ENCODE peak calls at places on chromosome 18, in ten cellular contexts. G is NCI-H510A; N is CD4-positive, alpha-beta T cell; H is hypothalamus; B is Caki2; E is T-cell; P is GM23248; Z is occipital lobe; T is BJ; O is HTR-8/SVneo. V is an unnamed sample.

GRCh38 chr18:75489493-75490190 is 62.1 kb upstream of the SMIM21 start:
- DNase-seq in N (no peak), E (no peak), G (no peak), Z (no peak), T (peak; percentile 89), H (no peak), O (peak; percentile 20), P (peak; percentile 96), B (peak; percentile 54), V (peak; percentile 74)

GRCh38 chr18:49250819-49251388 is 209.5 kb downstream of the DYM start:
- DNase-seq in B (peak; percentile 6), O (no peak), G (no peak), E (no peak), P (peak; percentile 40), Z (no peak), N (no peak), T (no peak), H (no peak), V (no peak)

GRCh38 chr18:13270279-13270911 is 51.8 kb downstream of the LDLRAD4 start:
- DNase-seq in T (no peak), B (no peak), E (no peak), Z (no peak), H (no peak), N (no peak), G (no peak), P (no peak), O (no peak), V (no peak)

GRCh38 chr18:77086034-77086433 is 46.5 kb downstream of the MBP start:
- DNase-seq in G (no peak), P (peak; percentile 92), E (no peak), T (peak; percentile 76), B (no peak), H (no peak), N (no peak), Z (no peak), O (no peak), V (no peak)

GRCh38 chr18:26747131-26747475 is 118.4 kb downstream of the AQP4 start:
- DNase-seq in H (no peak), E (no peak), B (peak; percentile 32), O (no peak), P (peak; percentile 61), T (no peak), N (no peak), G (no peak), Z (no peak), V (no peak)

GRCh38 chr18:39455300-39455699 is 1889.7 kb upstream of the CELF4 start:
- DNase-seq in H (no peak), G (no peak), P (peak; percentile 87), B (peak; percentile 76), N (no peak), O (no peak), E (no peak), T (no peak), Z (no peak), V (peak; percentile 85)

GRCh38 chr18:50494569-50494968 is 65.3 kb upstream of the MAPK4 start:
- DNase-seq in N (no peak), G (no peak), Z (no peak), B (no peak), O (no peak), E (no peak), P (no peak), H (no peak), T (no peak), V (no peak)

GRCh38 chr18:67282796-67283195 is 233.7 kb downstream of the DSEL start:
- DNase-seq in E (no peak), H (no peak), O (no peak), T (peak; percentile 36), G (no peak), B (no peak), N (no peak), P (peak; percentile 32), Z (no peak), V (no peak)

GRCh38 chr18:39039828-39040227 is 1474.2 kb upstream of the CELF4 start:
- DNase-seq in N (no peak), B (peak; percentile 35), T (no peak), Z (no peak), E (no peak), G (no peak), O (no peak), H (no peak), P (no peak), V (peak; percentile 9)

GRCh38 chr18:79818631-79819030 is 20.9 kb downstream of the KCNG2 start:
- DNase-seq in O (no peak), H (no peak), T (no peak), Z (no peak), N (no peak), P (no peak), B (no peak), E (no peak), G (no peak), V (no peak)

GRCh38 chr18:48860276-48861180 is 90.2 kb downstream of the SMAD7 start:
- DNase-seq in N (no peak), T (no peak), E (no peak), P (no peak), G (no peak), Z (no peak), B (no peak), O (no peak), H (no peak), V (no peak)

GRCh38 chr18:63141777-63142176 is 177.8 kb downstream of the BCL2 start:
- DNase-seq in O (no peak), G (no peak), H (no peak), B (no peak), Z (no peak), E (no peak), P (no peak), T (no peak), N (no peak), V (no peak)

GRCh38 chr18:7856099-7856498 is 289.0 kb downstream of the PTPRM start:
- DNase-seq in E (no peak), N (no peak), G (no peak), B (no peak), T (no peak), Z (no peak), H (no peak), O (no peak), P (peak; percentile 10), V (no peak)

GRCh38 chr18:28201056-28201455 is 24.1 kb upstream of the CDH2 start:
- DNase-seq in T (no peak), H (no peak), Z (no peak), E (no peak), O (no peak), B (no peak), P (no peak), N (no peak), G (no peak), V (no peak)

GRCh38 chr18:54284967-54285785 is 15.9 kb downstream of the POLI start:
- DNase-seq in T (no peak), B (peak; percentile 49), N (peak; percentile 11), O (no peak), H (no peak), P (peak; percentile 81), G (no peak), E (no peak), Z (peak; percentile 31), V (no peak)

GRCh38 chr18:3526421-3527354 is 76.7 kb downstream of the TGIF1 start:
- DNase-seq in B (no peak), N (no peak), H (no peak), G (peak; percentile 88), Z (peak; percentile 26), O (no peak), E (no peak), P (peak; percentile 12), T (no peak), V (no peak)

GRCh38 chr18:65906621-65907034 is 155.8 kb downstream of the CDH7 start:
- DNase-seq in G (no peak), T (no peak), E (no peak), N (no peak), H (no peak), O (no peak), B (no peak), P (no peak), Z (no peak), V (no peak)

GRCh38 chr18:80157708-80158343 is 48.8 kb downstream of the ADNP2 start:
- DNase-seq in E (peak; percentile 54), Z (peak; percentile 36), G (peak; percentile 27), T (no peak), H (peak; percentile 27), O (peak; percentile 30), P (peak; percentile 72), B (peak; percentile 15), N (peak; percentile 59), V (peak; percentile 18)

GRCh38 chr18:57834616-57835015 is 31.5 kb upstream of the ATP8B1 start:
- DNase-seq in H (no peak), T (no peak), P (peak; percentile 31), Z (no peak), E (no peak), O (no peak), B (no peak), N (no peak), G (no peak), V (no peak)

GRCh38 chr18:26482567-26482966 is 65.8 kb downstream of the KCTD1 start:
- DNase-seq in H (no peak), Z (no peak), E (no peak), G (no peak), T (no peak), O (no peak), N (no peak), P (no peak), B (peak; percentile 70), V (no peak)

GRCh38 chr18:46335551-46336059 is 231.4 kb downstream of the HAUS1 start:
- DNase-seq in Z (no peak), G (no peak), T (no peak), B (no peak), P (no peak), E (no peak), N (no peak), H (no peak), O (no peak), V (no peak)

GRCh38 chr18:2411381-2411977 is 159.8 kb downstream of the METTL4 start:
- DNase-seq in T (peak; percentile 28), O (peak; percentile 5), B (no peak), Z (no peak), G (no peak), E (no peak), P (peak; percentile 75), N (no peak), H (no peak), V (peak; percentile 26)

GRCh38 chr18:54983041-54983686 is 23.9 kb upstream of the CCDC68 start:
- DNase-seq in G (no peak), B (peak; percentile 20), N (no peak), H (no peak), Z (no peak), T (peak; percentile 10), E (no peak), O (peak; percentile 27), P (peak; percentile 76), V (peak; percentile 26)

GRCh38 chr18:36693931-36694661 is 134.7 kb downstream of the TPGS2 start:
- DNase-seq in G (peak; percentile 95), N (no peak), T (no peak), E (no peak), O (no peak), H (no peak), P (peak; percentile 80), B (no peak), Z (peak; percentile 14), V (no peak)

GRCh38 chr18:68121308-68121707 is 593.6 kb downstream of the TMX3 start:
- DNase-seq in H (no peak), N (no peak), B (no peak), G (no peak), P (no peak), Z (no peak), T (no peak), O (no peak), E (no peak), V (no peak)

GRCh38 chr18:10518595-10519273 is 7.1 kb upstream of the NAPG start:
- DNase-seq in E (no peak), G (no peak), O (no peak), P (peak; percentile 56), Z (peak; percentile 42), N (no peak), B (no peak), T (no peak), H (no peak), V (no peak)

GRCh38 chr18:63708650-63709049 is 5.9 kb downstream of the SERPINB11 start:
- DNase-seq in E (no peak), H (no peak), B (no peak), O (peak; percentile 7), G (no peak), Z (no peak), N (no peak), T (peak; percentile 84), P (peak; percentile 89), V (peak; percentile 14)

GRCh38 chr18:25121442-25121841 is 230.5 kb downstream of the ZNF521 start:
- DNase-seq in N (no peak), H (no peak), Z (no peak), G (no peak), O (no peak), T (no peak), B (no peak), P (no peak), E (no peak), V (no peak)